ENCODE peak calls at places on chromosomes 12 and 14, in seven cellular contexts. Y is WERI-Rb-1, O is iPS DF 6.9, A is stomach, L is Panc1, W is pancreas, Q is sigmoid colon. V is an unnamed sample.

GRCh38 chr12:6020930-6021329 is 75.9 kb upstream of the ANO2 start:
- DNase-seq in Y (peak; percentile 62), O (no peak), A (no peak), L (no peak), W (no peak), Q (no peak), V (no peak)

GRCh38 chr12:64392221-64392620 is 1.7 kb upstream of the C12orf56 start:
- DNase-seq in Y (no peak), O (no peak), A (no peak), L (no peak), W (no peak), Q (no peak), V (no peak)

GRCh38 chr14:80981156-80981555 is 25.7 kb downstream of the TSHR start:
- DNase-seq in Y (no peak), O (no peak), A (no peak), L (no peak), W (no peak), Q (no peak), V (no peak)

GRCh38 chr12:44379827-44380226 is 496.3 kb downstream of the NELL2 start:
- DNase-seq in Y (no peak), O (peak; percentile 11), A (no peak), L (no peak), W (no peak), Q (no peak), V (no peak)

GRCh38 chr12:9760699-9761406 is at the start of gene CD69:
- DNase-seq in Y (no peak), O (no peak), A (peak; percentile 45), L (no peak), W (no peak), Q (no peak), V (no peak)

GRCh38 chr12:6063379-6063735 is 61.1 kb downstream of the VWF start:
- DNase-seq in Y (no peak), O (no peak), A (no peak), L (no peak), W (no peak), Q (no peak), V (no peak)

GRCh38 chr12:41277019-41277770 is 89.1 kb downstream of the PDZRN4 start:
- DNase-seq in Y (peak; percentile 78), O (peak; percentile 1), A (no peak), L (peak; percentile 24), W (no peak), Q (no peak), V (no peak)

GRCh38 chr12:78931466-78931990 is 67.0 kb downstream of the SYT1 start:
- DNase-seq in Y (no peak), O (no peak), A (no peak), L (no peak), W (no peak), Q (no peak), V (no peak)

GRCh38 chr14:95046711-95047681 is 110.3 kb downstream of the DICER1 start:
- DNase-seq in Y (peak; percentile 22), O (no peak), A (peak; percentile 24), L (no peak), W (no peak), Q (peak; percentile 90), V (no peak)

GRCh38 chr12:131452444-131452860 is 258.4 kb upstream of the SFSWAP start:
- DNase-seq in Y (peak; percentile 41), O (no peak), A (peak; percentile 18), L (no peak), W (no peak), Q (peak; percentile 48), V (no peak)

GRCh38 chr14:103198429-103199140 is 75.3 kb downstream of the TNFAIP2 start:
- DNase-seq in Y (no peak), O (no peak), A (no peak), L (no peak), W (no peak), Q (peak; percentile 86), V (no peak)

GRCh38 chr14:70069186-70069585 is 119.6 kb downstream of the SLC8A3 start:
- DNase-seq in Y (no peak), O (no peak), A (no peak), L (no peak), W (no peak), Q (no peak), V (no peak)

GRCh38 chr14:89965839-89966238 is 10.1 kb downstream of the TDP1 start:
- DNase-seq in Y (no peak), O (no peak), A (no peak), L (no peak), W (no peak), Q (no peak), V (no peak)

GRCh38 chr12:101935769-101936741 is 58.7 kb downstream of the DRAM1 start:
- DNase-seq in Y (no peak), O (no peak), A (no peak), L (no peak), W (no peak), Q (peak; percentile 88), V (no peak)

GRCh38 chr12:117026343-117026742 is 72.9 kb downstream of the TESC start:
- DNase-seq in Y (no peak), O (no peak), A (peak; percentile 24), L (no peak), W (no peak), Q (peak; percentile 45), V (no peak)

GRCh38 chr12:76634074-76634570 is 74.6 kb upstream of the OSBPL8 start:
- DNase-seq in Y (no peak), O (no peak), A (no peak), L (no peak), W (no peak), Q (no peak), V (no peak)

GRCh38 chr12:3122841-3123678 is 45.9 kb downstream of the TSPAN9 start:
- DNase-seq in Y (no peak), O (no peak), A (no peak), L (no peak), W (no peak), Q (no peak), V (no peak)

DNA sequence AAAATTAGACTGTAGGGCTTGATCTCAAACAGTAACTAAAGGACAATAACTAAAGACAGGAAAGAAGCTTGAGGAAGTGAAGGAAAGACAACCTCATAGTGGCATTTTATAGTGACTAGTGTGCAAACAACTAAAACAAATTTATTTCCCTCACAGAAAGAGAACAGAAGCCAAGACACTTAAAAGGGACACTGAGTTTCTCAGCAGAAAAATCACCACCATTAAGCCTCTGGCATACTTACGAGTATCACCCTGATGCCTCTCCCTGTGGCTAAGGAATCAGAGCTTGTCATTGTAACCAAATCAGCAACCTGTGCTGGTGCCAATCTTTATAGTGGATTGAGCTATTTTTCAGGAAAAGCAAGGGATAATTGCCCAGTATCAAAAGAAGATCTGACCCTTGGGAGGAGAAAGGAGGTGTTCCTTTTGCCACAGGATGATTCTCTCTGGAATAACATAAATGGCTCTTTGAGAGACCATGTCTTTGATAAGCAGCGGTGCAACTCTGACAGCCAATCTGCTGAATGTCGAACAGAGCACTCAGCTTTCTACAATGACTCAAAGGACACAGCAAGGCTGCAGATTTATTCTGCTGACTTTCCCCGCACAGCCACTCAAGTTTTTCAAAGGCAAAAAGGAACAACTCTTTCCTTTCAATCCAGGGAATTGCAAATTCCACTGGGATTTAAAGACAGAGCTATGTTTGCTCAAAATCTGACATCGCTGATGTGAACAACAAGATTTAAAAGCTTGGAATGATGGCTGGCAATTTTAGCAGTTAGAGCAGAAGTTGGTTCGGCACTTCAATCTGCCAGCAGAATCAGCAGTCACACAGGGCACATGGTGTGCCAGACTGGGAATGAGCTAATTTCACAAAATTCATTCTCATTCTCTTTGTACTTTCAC is 34.6 kb downstream of the ATF7 start:
- DNase-seq in Y (no peak), O (no peak), A (no peak), L (no peak), W (no peak), Q (no peak), V (no peak)
- H3K27ac ChIP-seq in Y (peak overlapping the region; percentile 16), O (no peak overlapping the region), A (no peak overlapping the region), L (peak overlapping the region; percentile 18), W (no peak overlapping the region), Q (peak overlapping the region; percentile 34), V (no peak overlapping the region)

DNA sequence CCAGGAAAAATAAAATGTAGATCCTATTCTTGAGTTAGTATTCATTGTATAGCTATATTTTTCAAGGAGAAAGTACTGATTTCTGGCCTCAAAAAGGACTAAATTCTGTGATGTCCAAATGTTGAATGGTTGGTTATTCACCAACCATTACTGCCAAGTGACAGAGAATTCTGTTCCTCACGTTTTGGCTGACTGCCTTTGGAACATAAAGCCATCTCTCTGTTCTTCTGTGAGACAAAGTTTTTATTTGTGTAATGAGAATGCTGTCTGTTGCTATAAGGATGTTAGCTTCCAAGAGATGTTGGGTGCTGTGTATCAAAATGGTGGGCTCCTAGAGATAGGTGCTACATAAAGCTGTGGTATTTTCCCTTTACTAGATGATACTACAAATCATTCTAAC is 9.3 kb downstream of the ZNF410 start:
- DNase-seq in Y (no peak), O (no peak), A (no peak), L (no peak), W (no peak), Q (no peak), V (no peak)
- H3K36me3 ChIP-seq in Y (peaks cover 88% of the 10 kb centered on the region), O (no peaks in the 10 kb centered on the region), A (peaks cover 43% of the 10 kb centered on the region), L (peaks cover 24% of the 10 kb centered on the region), W (peaks cover 31% of the 10 kb centered on the region), Q (peaks cover 88% of the 10 kb centered on the region), V (peaks cover 94% of the 10 kb centered on the region)

GRCh38 chr12:68792952-68793351 is 15.0 kb upstream of the MDM2 start:
- DNase-seq in Y (peak; percentile 28), O (no peak), A (no peak), L (no peak), W (no peak), Q (no peak), V (no peak)
- H3K27ac ChIP-seq in Y (no peak overlapping the region), O (no peak overlapping the region), A (no peak overlapping the region), L (no peak overlapping the region), W (no peak overlapping the region), Q (no peak overlapping the region), V (no peak overlapping the region)

GRCh38 chr12:57176139-57176477 is 28.7 kb upstream of the LRP1-AS start:
- DNase-seq in Y (no peak), O (no peak), A (no peak), L (no peak), W (no peak), Q (no peak), V (no peak)
- H3K36me3 ChIP-seq in Y (peaks cover 2% of the 10 kb centered on the region), O (peaks cover 52% of the 10 kb centered on the region), A (peaks cover 46% of the 10 kb centered on the region), L (no peaks in the 10 kb centered on the region), W (no peaks in the 10 kb centered on the region), Q (peaks cover 77% of the 10 kb centered on the region), V (peaks cover 82% of the 10 kb centered on the region)

GRCh38 chr12:45517360-45517759 is 212.1 kb upstream of the ARID2 start:
- DNase-seq in Y (no peak), O (no peak), A (no peak), L (no peak), W (no peak), Q (no peak), V (no peak)
- H3K27ac ChIP-seq in Y (no peak overlapping the region), O (no peak overlapping the region), A (no peak overlapping the region), L (no peak overlapping the region), W (no peak overlapping the region), Q (no peak overlapping the region), V (no peak overlapping the region)

GRCh38 chr12:68837215-68837614 is 29.2 kb downstream of the MDM2 start:
- DNase-seq in Y (no peak), O (no peak), A (no peak), L (no peak), W (no peak), Q (peak; percentile 17), V (no peak)
- H3K36me3 ChIP-seq in Y (peaks cover 95% of the 10 kb centered on the region), O (peaks cover 20% of the 10 kb centered on the region), A (peaks cover 59% of the 10 kb centered on the region), L (peaks cover 54% of the 10 kb centered on the region), W (peaks cover 37% of the 10 kb centered on the region), Q (peaks cover 86% of the 10 kb centered on the region), V (peaks cover 94% of the 10 kb centered on the region)